ENCODE peak calls at places on chromosomes 5 and 9, in six cellular contexts. V, O, Z, J, R and M are unnamed samples.

GRCh38 chr5:167944121-167944858 is 347.2 kb upstream of the WWC1 start:
- DNase-seq in V (no peak), O (no peak), Z (peak), J (no peak), R (no peak), M (no peak)

GRCh38 chr9:135949666-135950134 is 11.5 kb downstream of the UBAC1 start:
- DNase-seq in V (no peak), O (no peak), Z (no peak), J (no peak), R (no peak), M (no peak)

GRCh38 chr5:39661026-39661779 is 236.4 kb upstream of the DAB2 start:
- DNase-seq in V (no peak), O (no peak), Z (no peak), J (no peak), R (no peak), M (no peak)

GRCh38 chr5:109478830-109479229 is 69.1 kb upstream of the PJA2 start:
- DNase-seq in V (no peak), O (no peak), Z (no peak), J (no peak), R (no peak), M (no peak)

GRCh38 chr5:89277791-89278190 is 394.8 kb upstream of the MEF2C start:
- DNase-seq in V (no peak), O (no peak), Z (no peak), J (no peak), R (no peak), M (no peak)

GRCh38 chr5:6317133-6317532 is 61.2 kb downstream of the MED10 start:
- DNase-seq in V (no peak), O (no peak), Z (no peak), J (no peak), R (no peak), M (no peak)

GRCh38 chr5:1017691-1018455 is 9.3 kb downstream of the NKD2 start:
- DNase-seq in V (no peak), O (no peak), Z (peak), J (no peak), R (no peak), M (no peak)

GRCh38 chr5:135353952-135354721 is 44.9 kb downstream of the MACROH2A1 start:
- DNase-seq in V (no peak), O (no peak), Z (no peak), J (no peak), R (no peak), M (no peak)

GRCh38 chr5:160743027-160743426 is 109.0 kb downstream of the ATP10B start:
- DNase-seq in V (no peak), O (no peak), Z (no peak), J (no peak), R (no peak), M (no peak)

GRCh38 chr5:139251281-139251687 is 42.3 kb upstream of the MATR3 start:
- DNase-seq in V (no peak), O (no peak), Z (no peak), J (no peak), R (no peak), M (no peak)

GRCh38 chr9:109919736-109920408 is 139.9 kb downstream of the PALM2AKAP2 start:
- DNase-seq in V (no peak), O (no peak), Z (no peak), J (no peak), R (no peak), M (no peak)

GRCh38 chr9:137055385-137056364 is 1.8 kb upstream of the ENTPD2 start:
- DNase-seq in V (no peak), O (peak), Z (peak), J (peak), R (no peak), M (peak)

GRCh38 chr5:21693591-21693990 is 1159.6 kb downstream of the CDH12 start:
- DNase-seq in V (no peak), O (no peak), Z (no peak), J (no peak), R (no peak), M (no peak)

GRCh38 chr9:6978591-6978990 is 220.8 kb downstream of the KDM4C start:
- DNase-seq in V (no peak), O (no peak), Z (no peak), J (no peak), R (no peak), M (no peak)

GRCh38 chr9:89528540-89528939 is 30.6 kb upstream of the SEMA4D start:
- DNase-seq in V (no peak), O (peak), Z (no peak), J (no peak), R (no peak), M (no peak)

DNA sequence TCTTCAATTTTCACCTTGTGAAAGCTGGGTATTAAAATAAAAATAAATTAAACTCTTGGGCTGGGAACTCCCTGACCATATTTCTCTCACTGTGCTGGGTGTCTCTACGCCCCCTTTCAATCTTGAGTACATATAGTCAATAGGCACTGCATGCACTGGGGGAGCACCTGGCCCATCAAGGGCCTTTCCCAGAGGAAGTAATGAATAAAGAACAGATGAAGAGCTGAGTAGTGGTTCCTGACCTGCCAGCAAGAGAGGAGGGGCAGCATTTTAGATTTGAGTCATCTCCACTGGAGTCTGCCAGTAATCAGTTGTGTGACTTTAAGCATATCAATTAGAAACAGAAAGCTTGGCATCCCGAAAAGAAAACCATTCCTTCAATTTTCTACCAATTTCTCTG is 6.2 kb downstream of the MAPKAP1 start:
- DNase-seq in V (no peak), O (no peak), Z (no peak), J (no peak), R (no peak), M (no peak)
- H3K4me3 ChIP-seq in V (no peak), O (no peak), Z (no peak), J (no peak), R (no peak), M (no peak)

GRCh38 chr9:117145811-117146490 is 268.9 kb downstream of the ASTN2 start:
- DNase-seq in V (no peak), O (no peak), Z (no peak), J (no peak), R (no peak), M (no peak)
- TF ChIP-seq POLR2A in V (no peak), O (no peak), Z (no peak), J (no peak), R (no peak), M (no peak)

GRCh38 chr9:34992376-34992951 is 2.9 kb downstream of the DNAJB5 start:
- DNase-seq in V (peak), O (peak), Z (peak), J (no peak), R (no peak), M (peak)

GRCh38 chr9:34991833-34992375 is 2.4 kb downstream of the DNAJB5 start:
- DNase-seq in V (peak), O (peak), Z (peak), J (no peak), R (no peak), M (peak)

GRCh38 chr9:34989056-34989945 is at the start of gene DNAJB5:
- DNase-seq in V (peak), O (peak), Z (peak), J (peak), R (peak), M (peak)

GRCh38 chr9:34989946-34990635 is 546 bp downstream of the DNAJB5 start:
- DNase-seq in V (no peak), O (peak), Z (peak), J (peak), R (no peak), M (peak)

DNA sequence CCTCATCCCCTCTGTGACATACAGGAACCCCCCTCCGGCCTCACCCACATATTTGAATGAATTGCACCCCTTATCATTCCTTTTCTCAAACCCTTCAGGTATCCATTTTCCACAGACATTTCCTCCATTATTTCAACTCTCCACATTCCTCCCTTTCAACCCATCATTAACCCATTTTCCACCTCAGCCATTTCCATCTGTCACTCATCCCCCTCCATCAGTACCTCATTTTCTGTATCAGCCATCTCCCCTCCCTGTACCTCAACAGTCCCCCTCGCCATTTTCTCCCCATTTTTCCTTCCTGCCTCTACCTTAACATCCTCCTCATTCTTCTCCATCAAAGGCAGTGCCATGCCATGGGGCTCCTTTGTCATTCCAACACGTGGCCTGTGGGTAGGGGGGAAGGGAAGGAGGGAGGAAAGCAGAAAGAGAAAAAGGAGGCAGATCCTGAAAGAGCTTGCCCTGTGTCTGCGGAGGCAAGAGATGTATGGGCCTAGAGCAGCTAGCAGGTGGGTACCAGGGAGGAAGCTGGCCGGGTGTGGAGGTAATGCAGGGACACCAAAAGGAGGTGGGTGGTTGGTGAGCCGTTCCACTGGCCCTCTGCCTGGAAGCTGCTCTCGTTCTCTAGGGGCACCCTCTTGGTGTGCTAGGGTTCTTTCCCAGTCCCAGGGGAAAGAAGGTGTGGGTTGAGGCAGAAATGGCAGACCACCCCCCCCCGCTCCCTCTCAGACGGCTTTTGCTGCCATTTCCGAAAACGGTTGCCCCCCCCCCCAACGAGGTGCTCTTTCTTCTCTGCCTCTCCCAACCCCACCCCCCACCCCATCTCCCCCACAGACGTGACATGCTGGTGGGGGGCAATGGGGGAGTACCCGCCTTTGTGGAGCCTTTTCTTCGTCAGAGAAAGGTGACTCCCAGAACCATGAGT is 1.6 kb downstream of the DNAJB5 start:
- DNase-seq in V (no peak), O (no peak), Z (peak), J (no peak), R (no peak), M (no peak)
- H3K4me3 ChIP-seq in V (peak), O (no peak), Z (peak), J (no peak), R (no peak), M (no peak)

GRCh38 chr9:131707677-131708612 is 31.9 kb downstream of the RAPGEF1 start:
- DNase-seq in V (no peak), O (peak), Z (peak), J (peak), R (no peak), M (peak)
- TF ChIP-seq POLR2A in V (no peak), O (peak), Z (no peak), J (no peak), R (no peak), M (no peak)

GRCh38 chr9:84996716-84997115 is 327.2 kb downstream of the NTRK2 start:
- DNase-seq in V (no peak), O (no peak), Z (no peak), J (no peak), R (no peak), M (no peak)
- H3K4me3 ChIP-seq in V (no peak), O (no peak), Z (no peak), J (no peak), R (no peak), M (no peak)

GRCh38 chr5:172283862-172284274 is 304 bp upstream of the UBTD2 start:
- DNase-seq in V (no peak), O (peak), Z (peak), J (peak), R (no peak), M (peak)
- TF ChIP-seq POLR2A in V (peak), O (peak), Z (no peak), J (peak), R (peak), M (no peak)

DNA sequence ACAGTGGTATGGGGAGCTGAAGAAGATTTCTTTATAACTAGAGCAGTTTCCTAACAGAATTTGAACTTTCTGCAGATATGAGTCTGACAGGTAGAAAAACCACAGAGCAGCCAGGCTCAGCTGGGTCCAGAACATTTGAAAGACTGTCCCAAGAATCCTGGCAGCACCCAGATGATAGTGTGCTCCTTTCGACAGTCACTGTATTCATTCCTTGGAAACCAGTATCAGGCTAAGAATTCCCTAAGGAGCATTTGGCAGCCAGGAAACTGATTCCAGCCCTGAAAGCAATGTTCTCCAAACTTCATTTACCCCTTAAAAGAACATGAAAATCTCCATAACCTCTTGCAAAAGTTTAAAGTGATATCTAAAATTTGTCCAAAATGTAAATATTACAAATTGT is 123.0 kb upstream of the MTAP start:
- DNase-seq in V (no peak), O (no peak), Z (no peak), J (no peak), R (no peak), M (no peak)
- H3K4me3 ChIP-seq in V (no peak), O (no peak), Z (no peak), J (no peak), R (no peak), M (no peak)